ENCODE peak calls at places on chromosomes 13 and 19, in six cellular contexts. V is transverse colon; C is K562; Z is CD8-positive, alpha-beta memory T cell; Y is tibial artery; H is NT2/D1. A is an unnamed sample.
A peak's percentile ranks its signal among the peaks of the same experiment; 100 is the strongest.

GRCh38 chr13:94169783-94170513 is 309.5 kb downstream of the DCT start:
- DNase-seq in H (no peak), Z (no peak), C (no peak), V (no peak), Y (peak; percentile 55), A (no peak)

GRCh38 chr13:43031881-43032280 is 8.5 kb downstream of the DNAJC15 start:
- DNase-seq in Z (no peak), Y (no peak), C (no peak), V (no peak), H (no peak), A (no peak)

GRCh38 chr19:52665047-52665446 is 26.9 kb upstream of the ZNF83 start:
- DNase-seq in H (no peak), C (peak; percentile 58), Y (no peak), Z (no peak), V (no peak), A (peak; percentile 11)

GRCh38 chr13:106187092-106187491 is 348.4 kb downstream of the EFNB2 start:
- DNase-seq in V (no peak), C (no peak), Y (no peak), Z (no peak), H (no peak), A (no peak)

GRCh38 chr13:111380431-111380830 is 60.0 kb downstream of the TEX29 start:
- DNase-seq in Y (peak; percentile 15), Z (no peak), C (no peak), V (no peak), H (no peak), A (no peak)

GRCh38 chr13:50910483-50910805 is 853 bp downstream of the RNASEH2B start:
- DNase-seq in V (no peak), Y (peak; percentile 31), C (no peak), H (no peak), Z (no peak), A (peak; percentile 62)

GRCh38 chr13:50893211-50893852 is 16.3 kb upstream of the RNASEH2B start:
- DNase-seq in Y (no peak), Z (peak; percentile 49), C (no peak), V (no peak), H (no peak), A (peak; percentile 19)

GRCh38 chr19:33199441-33200265 is 5.5 kb downstream of the LRP3 start:
- DNase-seq in Z (no peak), H (no peak), C (no peak), Y (no peak), V (no peak), A (peak; percentile 30)

GRCh38 chr13:25943666-25944065 is 108.2 kb downstream of the SHISA2 start:
- DNase-seq in V (no peak), Z (no peak), Y (no peak), C (no peak), H (no peak), A (no peak)

GRCh38 chr13:27792393-27793218 is at the start of gene GSX1:
- DNase-seq in Y (peak; percentile 35), Z (peak; percentile 50), C (peak; percentile 20), V (peak; percentile 52), H (peak; percentile 60), A (peak; percentile 92)

GRCh38 chr19:5113101-5113557 is 144.2 kb downstream of the KDM4B start:
- DNase-seq in Z (no peak), V (no peak), Y (no peak), C (no peak), H (peak; percentile 51), A (peak; percentile 84)

GRCh38 chr13:74132152-74132767 is 1.9 kb downstream of the KLF12 start:
- DNase-seq in H (no peak), Z (peak; percentile 72), C (no peak), Y (no peak), V (no peak), A (no peak)

GRCh38 chr19:33740811-33741396 is 55.8 kb upstream of the KCTD15 start:
- DNase-seq in Z (no peak), C (peak; percentile 70), Y (no peak), V (no peak), H (peak; percentile 33), A (peak; percentile 89)

GRCh38 chr13:50512602-50513527 is 330.6 kb downstream of the DLEU7 start:
- DNase-seq in Y (peak; percentile 59), Z (peak; percentile 69), V (peak; percentile 75), C (no peak), H (no peak), A (no peak)

GRCh38 chr13:43405457-43405856 is 381.3 kb downstream of the ENOX1 start:
- DNase-seq in V (no peak), Y (no peak), Z (no peak), C (no peak), H (no peak), A (no peak)

GRCh38 chr13:66509176-66509575 is 721.0 kb downstream of the PCDH9 start:
- DNase-seq in V (no peak), C (no peak), Y (no peak), Z (no peak), H (no peak), A (no peak)

DNA sequence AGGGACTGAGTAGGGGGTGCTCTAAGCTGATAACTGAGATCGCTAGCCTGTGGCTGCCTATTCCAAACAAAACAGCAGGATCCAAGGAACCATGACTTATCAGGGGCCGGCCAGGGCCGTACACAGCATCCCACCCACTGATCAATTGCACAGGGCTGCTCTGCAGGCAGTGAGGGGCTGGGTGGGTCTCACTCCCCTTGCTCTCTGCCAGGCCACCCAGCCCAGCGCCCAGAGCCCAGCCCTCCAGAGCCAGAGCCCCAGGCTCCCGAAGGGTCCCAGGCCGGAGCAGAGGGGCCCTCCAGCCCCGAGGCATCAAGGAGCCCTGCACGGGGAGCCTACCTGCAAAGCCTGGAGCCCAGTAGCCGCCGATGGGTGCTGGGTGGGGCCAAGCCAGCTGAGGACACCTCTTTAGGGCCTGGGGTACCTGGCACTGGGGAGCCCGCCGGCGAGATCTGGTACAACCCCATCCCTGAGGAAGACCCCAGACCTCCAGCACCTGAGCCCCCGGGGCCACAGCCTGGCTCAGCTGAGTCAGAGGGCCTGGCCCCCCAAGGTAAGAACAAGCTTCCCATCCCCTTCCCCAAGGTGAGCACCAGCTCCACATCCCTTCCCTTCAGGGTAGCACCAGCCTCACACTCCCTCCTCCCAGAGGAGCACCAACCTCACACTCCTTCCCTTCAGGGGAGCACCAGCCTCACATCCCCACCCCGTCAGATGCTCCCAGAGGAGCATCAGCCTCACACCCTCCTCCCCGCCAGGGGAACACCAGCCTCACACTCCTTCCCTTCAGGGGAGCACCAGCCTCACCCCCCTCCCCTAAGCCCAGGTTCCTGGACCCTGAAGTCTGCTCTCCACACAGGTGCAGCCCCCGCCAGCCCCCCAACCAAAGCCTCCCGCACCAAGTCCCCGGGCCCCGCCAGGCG is 1.9 kb downstream of the SYDE1 start:
- DNase-seq in H (no peak), Z (no peak), V (no peak), Y (no peak), C (no peak), A (peak; percentile 64)
- H3K4me3 ChIP-seq in H (no peak overlapping the region), Z (no peak overlapping the region), V (no peak overlapping the region), Y (no peak overlapping the region), C (no peak overlapping the region), A (no peak overlapping the region)

GRCh38 chr19:14473073-14473790 is 1.9 kb downstream of the PTGER1 start:
- DNase-seq in C (no peak), Z (no peak), Y (no peak), V (no peak), H (no peak), A (peak; percentile 78)

GRCh38 chr19:14472202-14472961 is 2.8 kb downstream of the PTGER1 start:
- DNase-seq in H (no peak), C (peak; percentile 88), V (peak; percentile 76), Y (peak; percentile 65), Z (peak; percentile 88), A (peak; percentile 98)

GRCh38 chr19:14473915-14474578 is 1.1 kb downstream of the PTGER1 start:
- DNase-seq in H (no peak), Y (no peak), V (peak; percentile 53), Z (no peak), C (no peak), A (peak; percentile 66)

GRCh38 chr19:14470031-14470876 is 4.9 kb downstream of the PTGER1 start:
- DNase-seq in V (no peak), H (no peak), Z (no peak), Y (no peak), C (no peak), A (peak; percentile 59)

DNA sequence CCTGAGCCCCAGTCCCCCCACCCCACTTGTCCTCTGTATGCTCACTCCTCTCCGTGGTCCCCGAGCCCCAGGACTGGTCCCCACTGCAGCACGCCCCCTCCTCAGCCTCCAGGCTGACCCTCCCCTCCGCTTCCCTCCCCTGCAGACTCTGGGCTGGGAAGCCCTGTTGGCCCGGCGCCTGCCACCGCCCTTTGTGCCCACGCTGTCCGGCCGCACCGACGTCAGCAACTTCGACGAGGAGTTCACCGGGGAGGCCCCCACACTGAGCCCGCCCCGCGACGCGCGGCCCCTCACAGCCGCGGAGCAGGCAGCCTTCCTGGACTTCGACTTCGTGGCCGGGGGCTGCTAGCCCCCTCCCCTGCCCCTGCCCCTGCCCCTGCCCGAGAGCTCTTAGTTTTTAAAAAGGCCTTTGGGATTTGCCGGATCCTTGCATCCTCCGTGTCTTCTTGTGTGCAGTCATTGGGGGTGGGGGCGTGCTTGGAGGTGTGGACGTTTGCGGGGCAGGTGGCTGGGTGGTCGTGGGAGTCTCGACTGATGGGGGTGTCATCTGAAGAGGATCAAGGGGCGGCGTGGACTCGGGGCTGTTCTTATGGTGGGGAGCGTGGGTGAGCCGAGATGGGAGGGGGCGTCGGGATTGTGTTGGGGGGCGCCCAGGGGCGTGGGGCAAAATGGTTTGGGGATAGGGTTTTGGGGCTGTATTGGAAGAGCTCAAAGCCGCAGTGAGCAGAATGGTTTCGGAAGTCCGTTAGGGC is 3.5 kb downstream of the PTGER1 start:
- DNase-seq in Y (no peak), Z (no peak), C (no peak), H (no peak), V (no peak), A (peak; percentile 78)
- H3K27me3 ChIP-seq in Y (peaks cover 36% of the 10 kb centered on the region), Z (peaks cover 23% of the 10 kb centered on the region), C (no peaks in the 10 kb centered on the region), H (no peaks in the 10 kb centered on the region), V (peaks cover 34% of the 10 kb centered on the region), A (no peaks in the 10 kb centered on the region)

DNA sequence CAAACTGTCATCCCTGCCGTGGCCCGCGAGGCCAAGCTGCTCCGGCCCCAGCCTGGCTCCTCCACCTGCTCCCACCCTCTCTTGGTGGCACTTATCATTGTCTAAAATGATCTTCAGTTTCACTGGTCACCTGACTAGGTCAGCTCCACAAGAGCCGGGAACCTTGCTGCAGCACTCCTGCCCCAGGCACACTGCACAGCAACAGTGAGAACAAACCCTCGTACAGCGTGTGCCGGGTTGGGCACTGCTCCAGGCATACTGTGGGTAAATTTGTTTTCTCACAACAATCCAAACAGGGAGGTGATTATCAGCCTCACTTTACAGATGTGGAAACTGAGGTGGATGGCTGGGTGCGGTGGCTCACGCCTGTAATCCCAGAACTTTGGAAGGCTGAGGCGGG is 8.9 kb downstream of the DEDD2 start:
- DNase-seq in Z (no peak), Y (no peak), C (no peak), H (no peak), V (no peak), A (no peak)
- H3K36me3 ChIP-seq in Z (peaks cover 64% of the 10 kb centered on the region), Y (peaks cover 55% of the 10 kb centered on the region), C (peaks cover 94% of the 10 kb centered on the region), H (peaks cover 59% of the 10 kb centered on the region), V (peaks cover 25% of the 10 kb centered on the region), A (peaks cover 27% of the 10 kb centered on the region)

DNA sequence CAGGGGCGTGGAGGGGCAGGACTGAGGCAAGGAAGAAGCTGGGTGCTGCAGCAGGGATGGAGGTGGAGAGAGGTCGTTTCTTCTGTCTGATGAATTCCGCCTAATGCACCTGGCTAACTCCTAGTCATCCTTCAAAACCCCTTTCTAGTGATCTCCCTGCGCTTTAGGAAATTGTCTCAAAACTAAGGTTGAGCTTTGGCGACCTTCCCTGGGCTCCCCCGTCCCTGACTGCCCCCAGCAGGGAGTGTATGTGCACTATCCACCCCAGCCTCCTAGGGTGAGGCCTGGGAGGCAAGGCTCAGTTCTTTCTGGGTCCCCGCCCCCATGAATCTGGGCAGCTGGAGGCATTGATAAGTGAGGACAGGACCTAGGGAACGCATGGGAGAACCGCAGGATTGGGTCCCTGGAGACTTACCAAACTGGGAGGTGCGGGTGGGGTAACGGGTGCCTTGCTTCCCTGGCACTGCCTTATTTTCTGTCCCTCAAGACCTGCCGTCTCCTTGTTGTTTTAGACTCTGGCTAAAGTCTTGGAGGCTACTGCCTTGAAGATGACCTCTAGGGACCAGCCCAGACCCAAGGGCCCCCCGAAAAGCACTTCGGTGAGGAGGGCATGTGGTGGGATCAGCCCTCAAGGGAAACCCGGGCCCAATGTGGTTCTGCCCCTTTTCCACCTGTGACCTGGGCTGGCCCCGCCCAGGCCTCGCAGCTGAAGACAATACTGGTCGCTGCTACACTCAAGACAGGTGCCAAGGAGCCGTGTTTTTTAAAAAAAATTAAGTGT is 512 bp downstream of the TLE6 start:
- DNase-seq in Y (no peak), C (peak; percentile 85), H (no peak), V (no peak), Z (no peak), A (peak; percentile 62)
- H3K4me3 ChIP-seq in Y (peak overlapping the region; percentile 57), C (peak overlapping the region; percentile 35), H (no peak overlapping the region), V (no peak overlapping the region), Z (no peak overlapping the region), A (peak overlapping the region; percentile 41)